ENCODE peak calls at places on chromosomes 5 and 9, in ten cellular contexts. W is frontal cortex; J is T-helper 9 cell; R is NCI-H1105 treated with DMSO at 0.1 percent for 48 hours; P is mesothelial cell of epicardium; Z is epithelial cell of esophagus; S is GM20000; L is Calu3; E is CD4-positive, alpha-beta T cell; K is M059J. T is an unnamed sample.

GRCh38 chr9:134438204-134438788 is 112.0 kb downstream of the RXRA start:
- DNase-seq in W (no peak), J (no peak), R (no peak), P (no peak), Z (peak), S (no peak), L (no peak), E (no peak), K (no peak), T (peak)

GRCh38 chr9:134057311-134057665 is 10.5 kb downstream of the BRD3 start:
- DNase-seq in W (no peak), J (no peak), R (no peak), P (no peak), Z (no peak), S (no peak), L (no peak), E (no peak), K (no peak), T (peak)

GRCh38 chr9:124321416-124321815 is 63.7 kb downstream of the NEK6 start:
- DNase-seq in W (no peak), J (no peak), R (no peak), P (no peak), Z (no peak), S (no peak), L (no peak), E (no peak), K (no peak), T (no peak)

GRCh38 chr9:36742264-36742663 is 169.6 kb downstream of the MELK start:
- DNase-seq in W (no peak), J (no peak), R (peak), P (no peak), Z (no peak), S (no peak), L (no peak), E (no peak), K (no peak), T (no peak)

GRCh38 chr5:132886064-132886823 is 12.8 kb downstream of the LEAP2 start:
- DNase-seq in W (no peak), J (no peak), R (no peak), P (no peak), Z (no peak), S (no peak), L (no peak), E (no peak), K (no peak), T (no peak)

GRCh38 chr5:137752873-137753226 is 1.3 kb downstream of the HNRNPA0 start:
- DNase-seq in W (no peak), J (no peak), R (no peak), P (no peak), Z (peak), S (no peak), L (peak), E (no peak), K (peak), T (no peak)

GRCh38 chr5:36552626-36553393 is 53.6 kb upstream of the SLC1A3 start:
- DNase-seq in W (no peak), J (no peak), R (no peak), P (no peak), Z (peak), S (no peak), L (no peak), E (no peak), K (peak), T (no peak)

GRCh38 chr9:88574993-88575392 is 40.0 kb downstream of the NXNL2 start:
- DNase-seq in W (no peak), J (no peak), R (no peak), P (no peak), Z (peak), S (no peak), L (no peak), E (no peak), K (peak), T (no peak)

GRCh38 chr9:34580358-34580757 is 9.2 kb downstream of the CNTFR start:
- DNase-seq in W (no peak), J (no peak), R (no peak), P (no peak), Z (no peak), S (no peak), L (no peak), E (no peak), K (no peak), T (no peak)

GRCh38 chr5:164481270-164481669 is 975.9 kb downstream of the MAT2B start:
- DNase-seq in W (no peak), J (no peak), R (no peak), P (no peak), Z (no peak), S (no peak), L (no peak), E (no peak), K (no peak), T (no peak)

GRCh38 chr9:99693888-99694287 is 127.8 kb upstream of the NR4A3 start:
- DNase-seq in W (no peak), J (no peak), R (no peak), P (no peak), Z (peak), S (no peak), L (no peak), E (no peak), K (no peak), T (no peak)

GRCh38 chr9:108397286-108397685 is 458.5 kb downstream of the ACTL7B start:
- DNase-seq in W (no peak), J (no peak), R (no peak), P (no peak), Z (no peak), S (no peak), L (no peak), E (no peak), K (no peak), T (no peak)

GRCh38 chr9:129383415-129384088 is 205.5 kb upstream of the IER5L start:
- DNase-seq in W (peak), J (peak), R (peak), P (peak), Z (peak), S (peak), L (peak), E (peak), K (peak), T (peak)

GRCh38 chr9:76087978-76088377 is 197.5 kb downstream of the PCSK5 start:
- DNase-seq in W (no peak), J (no peak), R (no peak), P (no peak), Z (no peak), S (no peak), L (no peak), E (no peak), K (no peak), T (no peak)

GRCh38 chr5:61280205-61280604 is 51.9 kb upstream of the ZSWIM6 start:
- DNase-seq in W (no peak), J (no peak), R (peak), P (no peak), Z (peak), S (no peak), L (peak), E (no peak), K (peak), T (no peak)

GRCh38 chr5:172749881-172750608 is 20.9 kb downstream of the DUSP1 start:
- DNase-seq in W (no peak), J (no peak), R (no peak), P (no peak), Z (no peak), S (no peak), L (no peak), E (no peak), K (peak), T (peak)

GRCh38 chr5:26669523-26669922 is 368.9 kb downstream of the CDH9 start:
- DNase-seq in W (no peak), J (no peak), R (no peak), P (no peak), Z (no peak), S (no peak), L (no peak), E (no peak), K (no peak), T (peak)

GRCh38 chr9:110047955-110048472 is 159.9 kb downstream of the C9orf152 start:
- DNase-seq in W (no peak), J (peak), R (peak), P (peak), Z (no peak), S (peak), L (no peak), E (no peak), K (peak), T (no peak)

GRCh38 chr9:135905380-135906282 is 1.7 kb downstream of the CAMSAP1 start:
- DNase-seq in W (no peak), J (peak), R (no peak), P (no peak), Z (peak), S (no peak), L (peak), E (peak), K (peak), T (peak)

GRCh38 chr9:124658165-124659017 is 112.7 kb downstream of the NR6A1 start:
- DNase-seq in W (peak), J (no peak), R (peak), P (peak), Z (peak), S (peak), L (peak), E (peak), K (peak), T (peak)

GRCh38 chr5:10808347-10809212 is 47.5 kb upstream of the DAP start:
- DNase-seq in W (no peak), J (no peak), R (no peak), P (no peak), Z (no peak), S (no peak), L (no peak), E (no peak), K (no peak), T (no peak)

GRCh38 chr5:160930361-160930760 is 78.3 kb upstream of the ATP10B start:
- DNase-seq in W (no peak), J (no peak), R (no peak), P (no peak), Z (peak), S (no peak), L (peak), E (no peak), K (no peak), T (no peak)

GRCh38 chr9:129270205-129270604 is 92.1 kb upstream of the IER5L start:
- DNase-seq in W (no peak), J (no peak), R (no peak), P (no peak), Z (no peak), S (peak), L (no peak), E (peak), K (no peak), T (no peak)

GRCh38 chr5:135240283-135240633 is 158.8 kb downstream of the MACROH2A1 start:
- DNase-seq in W (no peak), J (no peak), R (no peak), P (no peak), Z (no peak), S (no peak), L (no peak), E (no peak), K (no peak), T (no peak)

GRCh38 chr5:68279960-68280359 is 64.4 kb downstream of the PIK3R1 start:
- DNase-seq in W (no peak), J (no peak), R (no peak), P (no peak), Z (no peak), S (no peak), L (no peak), E (peak), K (no peak), T (no peak)

GRCh38 chr9:68795411-68795810 is 90.4 kb downstream of the PIP5K1B start:
- DNase-seq in W (no peak), J (no peak), R (no peak), P (no peak), Z (no peak), S (no peak), L (no peak), E (no peak), K (no peak), T (no peak)

GRCh38 chr9:7298123-7298522 is 501.5 kb downstream of the DMAC1 start:
- DNase-seq in W (no peak), J (no peak), R (no peak), P (no peak), Z (no peak), S (peak), L (no peak), E (no peak), K (no peak), T (no peak)

GRCh38 chr9:120891255-120891954 is 14.4 kb upstream of the PHF19 start:
- DNase-seq in W (no peak), J (peak), R (no peak), P (no peak), Z (peak), S (no peak), L (no peak), E (peak), K (no peak), T (no peak)

GRCh38 chr5:136087961-136088871 is 44.4 kb upstream of the SMAD5 start:
- DNase-seq in W (no peak), J (no peak), R (no peak), P (no peak), Z (peak), S (no peak), L (peak), E (no peak), K (no peak), T (peak)